ENCODE peak calls at places on chromosomes 7 and 10, in five cellular contexts. P is H1, X is K562, B is A549, F is GM12878. U is an unnamed sample.

GRCh38 chr10:75000748-75001321 is 110.6 kb upstream of the SAMD8 start:
- DNase-seq in B (no peak), F (no peak), P (no peak), X (no peak), U (no peak)

GRCh38 chr10:129870926-129871660 is 93.0 kb downstream of the EBF3 start:
- DNase-seq in X (no peak), B (no peak), F (no peak), P (no peak), U (no peak)

GRCh38 chr7:157772486-157773130 is 435.8 kb downstream of the DNAJB6 start:
- DNase-seq in F (no peak), B (no peak), P (no peak), X (no peak), U (no peak)

GRCh38 chr10:12782537-12782936 is 219.0 kb downstream of the CCDC3 start:
- DNase-seq in F (no peak), P (no peak), X (peak; percentile 77), B (peak; percentile 66), U (peak; percentile 29)

GRCh38 chr10:110618206-110618605 is 25.9 kb upstream of the RBM20 start:
- DNase-seq in B (no peak), F (no peak), X (no peak), P (no peak), U (no peak)

GRCh38 chr7:91085175-91085574 is 179.1 kb upstream of the FZD1 start:
- DNase-seq in F (no peak), X (no peak), B (no peak), P (no peak), U (no peak)

GRCh38 chr10:25059990-25060389 is 43.6 kb downstream of the THNSL1 start:
- DNase-seq in X (peak; percentile 51), P (no peak), B (peak; percentile 78), F (no peak), U (peak; percentile 87)

GRCh38 chr10:43304687-43305333 is 37.9 kb upstream of the RASGEF1A start:
- DNase-seq in F (no peak), P (no peak), B (peak; percentile 46), X (peak; percentile 58), U (no peak)

GRCh38 chr7:106630648-106631047 is 30.3 kb downstream of the CCDC71L start:
- DNase-seq in P (no peak), F (no peak), B (no peak), X (no peak), U (no peak)

GRCh38 chr7:53697913-53698312 is 662.5 kb downstream of the POM121L12 start:
- DNase-seq in X (no peak), P (no peak), B (no peak), F (no peak), U (no peak)

GRCh38 chr10:126663328-126663727 is 7.2 kb downstream of the C10orf90 start:
- DNase-seq in B (no peak), X (no peak), F (no peak), P (no peak), U (no peak)

GRCh38 chr7:2870471-2870941 is 26.4 kb upstream of the GNA12 start:
- DNase-seq in P (no peak), X (no peak), F (no peak), B (no peak), U (no peak)

GRCh38 chr10:110222896-110223675 is 15.7 kb downstream of the MXI1 start:
- DNase-seq in F (no peak), X (no peak), B (no peak), P (no peak), U (no peak)

GRCh38 chr7:16813232-16813616 is 8.4 kb upstream of the AGR2 start:
- DNase-seq in X (no peak), F (no peak), B (no peak), P (no peak), U (no peak)

GRCh38 chr10:59678884-59679301 is 30.8 kb downstream of the SLC16A9 start:
- DNase-seq in F (no peak), B (no peak), P (no peak), X (no peak), U (no peak)

GRCh38 chr10:19843487-19843886 is 27.3 kb downstream of the PLXDC2 start:
- DNase-seq in X (no peak), P (no peak), B (no peak), F (no peak), U (no peak)

GRCh38 chr10:118732253-118733194 is 22.2 kb downstream of the CACUL1 start:
- DNase-seq in F (no peak), B (no peak), P (no peak), X (no peak), U (no peak)

GRCh38 chr7:84042110-84042539 is 152.5 kb downstream of the SEMA3A start:
- DNase-seq in F (no peak), P (no peak), X (no peak), B (no peak), U (no peak)

GRCh38 chr7:129247087-129247486 is 22.3 kb downstream of the AHCYL2 start:
- DNase-seq in X (no peak), B (no peak), F (no peak), P (no peak), U (no peak)

GRCh38 chr7:120981888-120982615 is 6.5 kb upstream of the CPED1 start:
- DNase-seq in X (no peak), B (no peak), F (no peak), P (no peak), U (no peak)

GRCh38 chr7:126486806-126487205 is 765.9 kb downstream of the GRM8 start:
- DNase-seq in B (no peak), F (no peak), X (no peak), P (no peak), U (no peak)

GRCh38 chr10:47376522-47377220 is 7.4 kb downstream of the ZNF488 start:
- DNase-seq in X (no peak), B (no peak), F (no peak), P (no peak), U (no peak)

GRCh38 chr10:71621783-71622526 is 97.6 kb downstream of the C10orf105 start:
- DNase-seq in X (no peak), P (no peak), B (no peak), F (no peak), U (peak; percentile 27)

GRCh38 chr10:7411671-7412481 is 1.0 kb upstream of the SFMBT2 start:
- DNase-seq in F (no peak), X (no peak), P (no peak), B (no peak), U (no peak)
- TF ChIP-seq KDM1A in F (no peak), X (no peak), P (no peak), B (no peak), U (no peak)

DNA sequence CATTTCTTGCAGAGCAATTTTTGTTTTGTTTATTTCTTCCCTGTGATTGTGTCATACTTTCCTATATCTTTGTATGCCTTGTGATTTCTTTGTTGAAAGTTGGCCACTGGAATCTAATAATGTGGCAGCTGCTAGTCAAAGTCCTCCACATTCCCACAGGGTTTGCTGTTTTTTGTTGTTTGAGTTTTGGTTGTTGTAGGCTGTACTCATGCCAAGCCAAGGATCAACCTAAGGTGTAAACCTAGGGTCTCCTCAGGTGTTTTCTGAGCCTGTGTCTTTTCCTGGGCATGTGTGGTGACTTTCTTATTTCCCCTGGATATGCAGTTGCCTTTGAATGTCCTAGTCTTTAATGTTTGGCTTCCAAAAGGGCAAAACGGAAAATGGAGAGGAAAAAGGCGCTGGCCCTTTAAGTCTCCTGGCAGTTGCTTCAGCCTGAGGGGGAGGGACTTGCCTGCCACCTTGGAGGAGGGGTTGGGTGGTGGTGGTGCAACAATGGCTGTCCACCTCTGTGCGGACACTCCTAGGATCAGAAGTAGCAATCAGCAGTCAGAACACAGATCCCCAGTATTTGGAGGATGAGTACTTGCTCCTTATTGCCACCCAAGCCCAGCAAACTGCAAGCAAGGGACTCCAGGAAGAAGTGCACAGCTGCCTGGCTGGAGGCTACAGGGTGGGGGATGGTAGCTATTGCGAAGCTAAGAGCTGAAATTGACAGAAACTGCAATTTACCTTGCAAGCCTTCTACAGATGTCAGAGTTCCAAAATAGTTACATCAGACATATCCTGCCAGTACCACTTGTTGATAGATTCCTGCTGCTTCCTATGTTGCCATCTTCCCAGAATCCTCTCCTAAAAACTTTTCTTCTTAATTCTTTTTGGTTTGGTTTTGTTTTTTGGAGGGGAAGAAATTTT is 5.6 kb upstream of the ZNF518A start:
- DNase-seq in F (no peak), X (peak; percentile 73), B (peak; percentile 66), P (peak; percentile 29), U (peak; percentile 74)
- TF ChIP-seq CHD2 in F (no peak), X (peak; percentile 17), B (no peak), P (no peak), U (peak; percentile 55)

GRCh38 chr7:42236266-42237161 is 495 bp downstream of the GLI3 start:
- DNase-seq in F (no peak), B (peak; percentile 18), X (no peak), P (no peak), U (no peak)

GRCh38 chr7:42237162-42237821 is at the start of gene GLI3:
- DNase-seq in P (no peak), B (peak; percentile 60), X (peak; percentile 66), F (no peak), U (no peak)

GRCh38 chr7:42235734-42236133 is 1.3 kb downstream of the GLI3 start:
- DNase-seq in B (no peak), P (no peak), F (no peak), X (no peak), U (no peak)

GRCh38 chr7:42238709-42239395 is 1.8 kb upstream of the GLI3 start:
- DNase-seq in F (no peak), P (no peak), X (no peak), B (no peak), U (no peak)

DNA sequence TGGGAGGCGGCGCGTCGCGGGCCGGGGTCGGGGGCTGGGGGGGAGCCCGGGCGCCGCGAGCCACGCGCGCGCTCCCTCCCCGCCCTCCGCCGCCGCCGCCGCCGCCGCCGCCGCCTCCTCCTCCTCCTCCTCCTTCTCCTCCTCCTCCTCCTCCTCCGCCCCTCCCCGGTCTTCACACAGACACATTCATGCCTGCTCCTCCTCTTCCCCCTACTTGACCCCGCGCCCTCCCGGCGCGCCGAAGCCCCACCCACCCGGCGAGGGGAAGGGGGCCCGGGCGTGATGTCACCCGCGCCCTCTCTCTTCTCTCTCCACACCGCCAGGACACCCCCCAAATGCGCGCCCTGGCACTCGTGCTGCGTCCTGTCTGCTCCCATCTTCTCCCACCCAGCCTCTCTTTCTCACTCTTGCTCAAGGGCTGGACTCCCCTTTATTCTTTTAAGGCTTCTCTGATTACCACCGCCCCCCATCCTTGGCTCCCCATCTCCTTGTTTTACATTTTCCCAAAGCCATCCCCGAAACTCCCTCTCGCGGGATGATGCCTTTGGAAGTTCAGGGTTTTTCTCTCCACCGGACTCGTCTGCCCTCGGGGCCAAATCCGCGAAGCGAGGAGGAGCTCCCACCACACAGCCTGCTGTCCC is 1.0 kb upstream of the GLI3 start:
- DNase-seq in X (peak; percentile 62), P (no peak), F (no peak), B (no peak), U (no peak)
- TF ChIP-seq KDM1A in X (no peak), P (no peak), F (no peak), B (no peak), U (no peak)

GRCh38 chr10:34489973-34490372 is 325.1 kb downstream of the PARD3 start:
- DNase-seq in B (peak; percentile 27), P (no peak), X (no peak), F (no peak), U (no peak)

GRCh38 chr10:34492081-34492480 is 323.0 kb downstream of the PARD3 start:
- DNase-seq in P (no peak), F (no peak), X (no peak), B (no peak), U (no peak)

GRCh38 chr10:34495938-34496337 is 319.2 kb downstream of the PARD3 start:
- DNase-seq in F (no peak), B (no peak), P (no peak), X (no peak), U (no peak)

GRCh38 chr10:34491666-34492065 is 323.4 kb downstream of the PARD3 start:
- DNase-seq in F (no peak), P (no peak), X (no peak), B (peak; percentile 38), U (no peak)

GRCh38 chr10:34494012-34494411 is 321.1 kb downstream of the PARD3 start:
- DNase-seq in B (peak; percentile 68), P (no peak), X (no peak), F (no peak), U (no peak)
- TF ChIP-seq CHD2 in B (no peak), P (no peak), X (no peak), F (no peak), U (no peak)